ENCODE peak calls at places on chromosomes 5 and 9, in five cellular contexts. F is GM12878, S is HepG2, M is K562, N is SK-N-SH. U is an unnamed sample.

GRCh38 chr9:83141887-83142286 is 78.9 kb upstream of the RASEF start:
- DNase-seq in S (no peak), N (no peak), M (no peak), F (no peak), U (no peak)

GRCh38 chr5:96795626-96796025 is 12.1 kb downstream of the ERAP1 start:
- DNase-seq in N (no peak), F (no peak), M (no peak), S (no peak), U (no peak)

GRCh38 chr9:68704804-68705635 is at the start of gene PIP5K1B:
- DNase-seq in M (peak; percentile 82), F (no peak), S (peak; percentile 70), N (peak; percentile 47), U (no peak)

GRCh38 chr9:21465859-21466518 is 16.1 kb downstream of the IFNE start:
- DNase-seq in M (no peak), N (peak; percentile 32), F (no peak), S (peak; percentile 55), U (peak; percentile 61)

GRCh38 chr9:68981825-68982224 is 32.1 kb downstream of the PRKACG start:
- DNase-seq in S (no peak), N (no peak), M (no peak), F (peak; percentile 83), U (no peak)

GRCh38 chr5:9390128-9390527 is 155.7 kb downstream of the SEMA5A start:
- DNase-seq in M (no peak), F (no peak), N (peak; percentile 66), S (no peak), U (no peak)

GRCh38 chr5:98769256-98770157 is 4.0 kb upstream of the RGMB start:
- DNase-seq in F (no peak), N (peak; percentile 61), M (no peak), S (no peak), U (no peak)

GRCh38 chr9:88344013-88344412 is 44.2 kb upstream of the SPIN1 start:
- DNase-seq in M (no peak), F (no peak), N (no peak), S (no peak), U (no peak)

GRCh38 chr5:135195267-135195603 is 161.2 kb upstream of the PITX1 start:
- DNase-seq in F (no peak), N (no peak), M (no peak), S (no peak), U (no peak)

GRCh38 chr5:91269198-91269597 is 113.9 kb downstream of the ARRDC3 start:
- DNase-seq in M (no peak), N (no peak), F (no peak), S (no peak), U (no peak)

GRCh38 chr9:81424431-81424830 is 264.9 kb downstream of the TLE1 start:
- DNase-seq in S (no peak), N (no peak), F (no peak), M (no peak), U (no peak)
- TF ChIP-seq ZBTB33 in S (no peak), N (no peak), F (no peak), M (no peak), U (no peak)

DNA sequence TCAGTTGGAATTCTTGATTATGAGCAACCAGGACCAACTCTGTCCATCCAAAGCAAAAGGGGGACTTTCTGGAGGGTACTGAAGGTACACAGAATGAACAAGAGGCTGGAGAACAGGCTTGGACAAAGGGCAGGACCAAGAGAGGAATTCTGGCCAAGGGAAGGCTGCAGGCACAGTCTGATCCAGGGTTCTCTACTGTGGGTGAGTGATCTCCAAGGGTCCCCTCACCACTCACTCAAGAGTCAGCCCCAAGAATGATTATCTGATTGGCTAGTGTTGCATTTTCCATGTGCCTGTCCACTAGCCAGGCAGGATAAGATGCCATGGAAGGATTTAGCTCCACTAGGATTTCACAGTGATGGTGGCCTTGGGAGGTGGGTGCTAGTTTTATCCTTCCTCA is 11.6 kb upstream of the PHF19 start:
- DNase-seq in F (no peak), N (no peak), S (no peak), M (no peak), U (no peak)
- H3K4me2 ChIP-seq in F (no peak overlapping the region), N (no peak overlapping the region), S (no peak overlapping the region), M (no peak overlapping the region), U (no peak overlapping the region)

GRCh38 chr9:34591911-34592866 is 2.7 kb upstream of the CNTFR start:
- DNase-seq in M (no peak), S (no peak), F (no peak), N (no peak), U (no peak)

GRCh38 chr9:34590376-34591090 is 1.0 kb upstream of the CNTFR start:
- DNase-seq in F (no peak), M (no peak), N (no peak), S (no peak), U (no peak)

GRCh38 chr9:34594177-34594576 is 4.7 kb upstream of the CNTFR start:
- DNase-seq in S (no peak), N (no peak), F (no peak), M (no peak), U (no peak)

GRCh38 chr9:34591091-34591910 is 1.8 kb upstream of the CNTFR start:
- DNase-seq in S (peak; percentile 47), N (peak; percentile 95), F (no peak), M (peak; percentile 84), U (peak; percentile 33)

DNA sequence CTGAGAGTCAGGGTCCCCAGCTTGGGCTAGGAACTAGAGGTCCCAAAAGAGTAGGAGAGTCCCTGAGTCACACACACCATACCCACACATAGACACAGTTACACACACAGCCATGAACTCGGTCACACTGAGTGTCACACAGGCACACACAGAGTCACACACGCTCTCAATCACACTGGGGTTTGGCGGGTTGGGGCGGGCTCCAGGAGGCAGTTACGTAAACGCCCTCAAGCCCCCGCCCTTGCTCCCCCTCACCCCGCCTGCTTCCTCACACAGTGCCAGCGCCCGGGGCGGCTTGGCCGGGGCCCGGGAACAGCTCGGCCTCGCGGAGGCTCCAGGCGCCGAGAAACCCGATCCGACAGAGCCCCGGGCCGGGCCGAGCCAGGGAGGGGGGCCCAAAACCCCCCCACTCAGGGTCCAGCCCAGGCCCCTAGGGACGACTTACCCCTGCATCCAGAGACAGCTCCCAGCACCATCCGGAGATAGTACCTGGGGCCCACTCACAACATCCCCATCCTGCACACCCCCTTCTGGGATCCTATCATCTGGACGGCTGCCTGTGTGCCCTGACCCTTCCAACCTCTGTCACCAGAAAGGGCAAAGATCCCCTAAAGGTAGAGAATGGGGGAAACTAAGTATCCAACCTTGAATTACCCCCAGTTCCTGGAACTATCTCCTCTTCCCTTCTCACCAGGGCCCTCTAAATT is 3.5 kb upstream of the CNTFR start:
- DNase-seq in N (peak; percentile 47), M (no peak), S (no peak), F (no peak), U (no peak)
- TF ChIP-seq ZBTB33 in N (no peak), M (no peak), S (no peak), F (no peak), U (no peak)

GRCh38 chr5:170523129-170523497 is 19.3 kb downstream of the KCNIP1 start:
- DNase-seq in M (no peak), N (peak; percentile 72), S (no peak), F (no peak), U (no peak)

GRCh38 chr5:170520319-170520718 is 16.5 kb downstream of the KCNIP1 start:
- DNase-seq in N (no peak), F (no peak), S (no peak), M (no peak), U (no peak)

GRCh38 chr5:170523830-170524229 is 20.0 kb downstream of the KCNIP1 start:
- DNase-seq in S (no peak), F (no peak), M (no peak), N (no peak), U (no peak)

GRCh38 chr5:170524576-170524975 is 20.8 kb downstream of the KCNIP1 start:
- DNase-seq in S (no peak), M (no peak), N (no peak), F (no peak), U (no peak)

GRCh38 chr5:170522211-170523128 is 18.6 kb downstream of the KCNIP1 start:
- DNase-seq in N (no peak), M (no peak), F (no peak), S (no peak), U (no peak)
- H3K4me2 ChIP-seq in N (peak overlapping the region; percentile 22), M (no peak overlapping the region), F (no peak overlapping the region), S (no peak overlapping the region), U (peak overlapping the region; percentile 23)

GRCh38 chr9:65409471-65409980 is 124.5 kb upstream of the FOXD4L5 start:
- DNase-seq in S (no peak), N (no peak), F (no peak), M (no peak), U (no peak)

GRCh38 chr9:65410926-65411325 is 125.9 kb upstream of the FOXD4L5 start:
- DNase-seq in S (no peak), F (no peak), M (no peak), N (no peak), U (no peak)

GRCh38 chr9:65411901-65412300 is 126.9 kb upstream of the FOXD4L5 start:
- DNase-seq in F (no peak), M (no peak), S (no peak), N (no peak), U (no peak)

DNA sequence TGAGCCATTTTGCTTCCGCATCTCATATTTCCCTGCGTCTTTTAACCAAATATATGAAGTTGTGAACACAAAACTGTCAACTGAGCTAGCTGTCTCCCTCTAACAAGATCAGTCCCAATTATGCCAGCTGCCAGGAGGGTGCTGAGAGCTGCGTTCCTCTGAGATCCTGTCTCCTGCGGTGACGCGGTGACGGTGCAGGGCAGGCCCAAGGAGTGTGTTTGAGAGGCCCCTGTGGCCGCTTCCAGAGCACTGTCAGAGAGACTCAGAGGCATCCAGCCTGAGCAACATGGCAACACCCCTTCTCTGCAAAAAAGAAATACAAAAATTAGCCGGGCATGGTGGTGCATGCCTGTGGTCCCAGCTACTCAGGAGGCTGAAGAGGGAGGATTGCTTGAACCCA is 126.3 kb upstream of the FOXD4L5 start:
- DNase-seq in N (no peak), S (no peak), M (no peak), F (no peak), U (no peak)
- TF ChIP-seq ZBTB33 in N (no peak), S (no peak), M (no peak), F (no peak), U (no peak)

GRCh38 chr5:72767289-72768010 is 49.0 kb upstream of the TNPO1 start:
- DNase-seq in N (peak; percentile 60), M (no peak), F (no peak), S (peak; percentile 86), U (no peak)
- H3K4me2 ChIP-seq in N (no peak overlapping the region), M (no peak overlapping the region), F (no peak overlapping the region), S (no peak overlapping the region), U (no peak overlapping the region)

DNA sequence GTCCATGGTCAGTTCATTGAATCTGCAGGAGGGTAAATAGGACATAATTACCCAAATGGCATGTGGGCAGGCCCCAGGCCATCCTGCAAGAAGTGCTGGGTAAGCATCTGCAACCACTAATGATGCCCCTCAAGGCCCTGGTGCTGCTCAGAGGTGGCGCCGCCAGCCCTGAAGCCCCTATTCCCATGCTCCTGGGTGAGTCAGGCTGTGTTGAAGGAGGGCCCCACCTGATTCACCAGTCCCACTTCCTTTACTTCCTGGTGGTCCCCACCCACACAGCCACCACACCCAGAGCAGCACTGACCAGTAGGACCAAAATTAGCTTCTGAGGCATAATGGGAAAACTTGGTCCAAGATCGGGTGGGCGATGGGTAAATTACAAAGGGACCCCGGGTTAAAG is 120.4 kb upstream of the SPRY4 start:
- DNase-seq in S (no peak), N (no peak), F (no peak), M (peak; percentile 25), U (peak; percentile 68)
- TF ChIP-seq ZBTB33 in S (no peak), N (no peak), F (no peak), M (no peak), U (no peak)